ENCODE peak calls at places on chromosomes 11 and 22, in four cellular contexts. One of them, this sample, is unnamed.

GRCh38 chr11:26073646-26074045 is 258.3 kb upstream of the ANO3 start:
- DNase-seq in DMS153: no peak
- DNase-seq in transverse colon: no peak
- DNase-seq in T-helper 9 cell: no peak
- DNase-seq in this sample: no peak

GRCh38 chr22:46071451-46072029 is 78.8 kb upstream of the PPARA start:
- DNase-seq in DMS153: peak
- DNase-seq in T-helper 9 cell: no peak
- DNase-seq in transverse colon: peak
- DNase-seq in this sample: peak

GRCh38 chr11:12201016-12201985 is 90.9 kb downstream of the MICAL2 start:
- DNase-seq in T-helper 9 cell: no peak
- DNase-seq in transverse colon: no peak
- DNase-seq in DMS153: no peak
- DNase-seq in this sample: no peak

GRCh38 chr11:87039371-87039770 is 1.6 kb downstream of the TMEM135 start:
- DNase-seq in DMS153: no peak
- DNase-seq in transverse colon: no peak
- DNase-seq in T-helper 9 cell: no peak
- DNase-seq in this sample: no peak

GRCh38 chr11:61754534-61755482 is 2.4 kb downstream of the MYRF start:
- DNase-seq in transverse colon: no peak
- DNase-seq in T-helper 9 cell: no peak
- DNase-seq in DMS153: no peak
- DNase-seq in this sample: no peak

GRCh38 chr22:31814942-31815341 is 61.1 kb downstream of the DEPDC5 start:
- DNase-seq in DMS153: no peak
- DNase-seq in transverse colon: no peak
- DNase-seq in T-helper 9 cell: no peak
- DNase-seq in this sample: no peak

GRCh38 chr22:37431811-37432707 is 4.8 kb upstream of the ELFN2 start:
- DNase-seq in DMS153: no peak
- DNase-seq in T-helper 9 cell: no peak
- DNase-seq in transverse colon: no peak
- DNase-seq in this sample: no peak

GRCh38 chr22:46084943-46085830 is 65.1 kb upstream of the PPARA start:
- DNase-seq in T-helper 9 cell: no peak
- DNase-seq in DMS153: no peak
- DNase-seq in transverse colon: peak
- DNase-seq in this sample: no peak

GRCh38 chr11:65438257-65439151 is 15.9 kb downstream of the NEAT1 start:
- DNase-seq in T-helper 9 cell: no peak
- DNase-seq in DMS153: no peak
- DNase-seq in transverse colon: no peak
- DNase-seq in this sample: no peak

GRCh38 chr11:36102868-36103267 is 159.0 kb downstream of the LDLRAD3 start:
- DNase-seq in T-helper 9 cell: no peak
- DNase-seq in transverse colon: no peak
- DNase-seq in DMS153: no peak
- DNase-seq in this sample: no peak

GRCh38 chr22:35752172-35752832 is 34.6 kb downstream of the APOL5 start:
- DNase-seq in transverse colon: no peak
- DNase-seq in T-helper 9 cell: no peak
- DNase-seq in DMS153: no peak
- DNase-seq in this sample: no peak

GRCh38 chr11:71251159-71251721 is 1.1 kb downstream of the SHANK2 start:
- DNase-seq in T-helper 9 cell: no peak
- DNase-seq in DMS153: no peak
- DNase-seq in transverse colon: peak
- DNase-seq in this sample: no peak

GRCh38 chr11:16779436-16779835 is 41.0 kb downstream of the C11orf58 start:
- DNase-seq in T-helper 9 cell: no peak
- DNase-seq in DMS153: no peak
- DNase-seq in transverse colon: peak
- DNase-seq in this sample: no peak

GRCh38 chr11:134152692-134153091 is 71.1 kb downstream of the NCAPD3 start:
- DNase-seq in T-helper 9 cell: no peak
- DNase-seq in transverse colon: no peak
- DNase-seq in DMS153: no peak
- DNase-seq in this sample: no peak

GRCh38 chr11:78020248-78020647 is 2.8 kb downstream of the KCTD14 start:
- DNase-seq in T-helper 9 cell: no peak
- DNase-seq in transverse colon: no peak
- DNase-seq in DMS153: no peak
- DNase-seq in this sample: no peak

GRCh38 chr11:66414120-66414934 is 6.5 kb upstream of the NPAS4 start:
- DNase-seq in transverse colon: no peak
- DNase-seq in T-helper 9 cell: no peak
- DNase-seq in DMS153: no peak
- DNase-seq in this sample: no peak

GRCh38 chr11:132648841-132649240 is 883.5 kb downstream of the OPCML start:
- DNase-seq in T-helper 9 cell: no peak
- DNase-seq in DMS153: no peak
- DNase-seq in transverse colon: no peak
- DNase-seq in this sample: no peak

GRCh38 chr11:117717485-117718314 is 79.3 kb downstream of the DSCAML1 start:
- DNase-seq in DMS153: peak
- DNase-seq in transverse colon: peak
- DNase-seq in T-helper 9 cell: no peak
- DNase-seq in this sample: no peak

GRCh38 chr22:27581688-27582087 is 219.9 kb downstream of the MN1 start:
- DNase-seq in transverse colon: peak
- DNase-seq in DMS153: no peak
- DNase-seq in T-helper 9 cell: no peak
- DNase-seq in this sample: no peak